ENCODE peak calls at places on chromosomes 3 and 15, in eight cellular contexts. W is adipocyte; C is neuronal stem cell; X is CD4-positive, CD25-positive, alpha-beta regulatory T cell; B is H1; F is psoas muscle; L is lung; M is PC-3. A is an unnamed sample.

GRCh38 chr15:43242616-43243015 is 21.8 kb upstream of the EPB42 start:
- DNase-seq in M (no peak), L (no peak), B (no peak), W (no peak), C (no peak), X (no peak), F (no peak), A (no peak)

GRCh38 chr3:8767667-8768363 is 1.6 kb downstream of the OXTR start:
- DNase-seq in X (no peak), W (peak; percentile 46), B (peak; percentile 78), L (no peak), M (peak; percentile 79), F (no peak), C (no peak), A (no peak)

GRCh38 chr3:52554026-52554755 is 17.8 kb downstream of the UQCC5 start:
- DNase-seq in C (no peak), W (no peak), B (no peak), L (no peak), F (no peak), X (no peak), M (no peak), A (no peak)

GRCh38 chr3:186192823-186193222 is 83.9 kb upstream of the ETV5 start:
- DNase-seq in B (no peak), M (no peak), C (no peak), F (no peak), W (no peak), L (no peak), X (no peak), A (no peak)

GRCh38 chr15:75178171-75178937 is 23.3 kb upstream of the C15orf39 start:
- DNase-seq in M (no peak), X (no peak), W (no peak), L (peak; percentile 33), C (no peak), F (peak; percentile 44), B (peak; percentile 72), A (no peak)

GRCh38 chr15:89490550-89491315 is 5.7 kb downstream of the RHCG start:
- DNase-seq in C (no peak), W (no peak), F (no peak), B (no peak), X (no peak), L (no peak), M (no peak), A (no peak)

GRCh38 chr3:114697441-114697840 is 403.6 kb downstream of the TIGIT start:
- DNase-seq in L (no peak), W (peak; percentile 12), F (no peak), M (no peak), C (no peak), X (no peak), B (no peak), A (no peak)

GRCh38 chr15:79977431-79977940 is 6.5 kb upstream of the BCL2A1 start:
- DNase-seq in F (no peak), C (no peak), W (no peak), M (no peak), L (no peak), X (no peak), B (no peak), A (no peak)

GRCh38 chr3:181704421-181705066 is 7.2 kb upstream of the SOX2 start:
- DNase-seq in B (peak; percentile 47), X (no peak), F (no peak), L (no peak), W (no peak), C (no peak), M (no peak), A (no peak)

GRCh38 chr3:170909129-170909903 is 879 bp upstream of the EIF5A2 start:
- DNase-seq in M (peak; percentile 95), C (no peak), L (no peak), W (peak; percentile 79), F (peak; percentile 16), B (no peak), X (no peak), A (no peak)

GRCh38 chr3:114565201-114565600 is 271.4 kb downstream of the TIGIT start:
- DNase-seq in C (no peak), F (peak; percentile 46), L (peak; percentile 38), B (no peak), X (no peak), M (no peak), W (no peak), A (no peak)

GRCh38 chr3:171880471-171880870 is 37.3 kb downstream of the TMEM212 start:
- DNase-seq in W (no peak), L (no peak), F (no peak), C (no peak), B (no peak), X (no peak), M (no peak), A (no peak)

GRCh38 chr3:16849795-16850194 is 35.0 kb upstream of the PLCL2 start:
- DNase-seq in L (no peak), M (no peak), W (peak; percentile 31), X (no peak), B (no peak), F (no peak), C (no peak), A (no peak)

GRCh38 chr3:33993631-33994030 is 195.2 kb downstream of the PDCD6IP start:
- DNase-seq in B (no peak), C (no peak), F (no peak), M (no peak), W (no peak), L (no peak), X (no peak), A (no peak)

GRCh38 chr3:65732060-65732933 is 306.4 kb downstream of the MAGI1 start:
- DNase-seq in L (no peak), X (no peak), W (peak; percentile 88), F (no peak), M (peak; percentile 64), C (peak; percentile 72), B (no peak), A (peak; percentile 71)

GRCh38 chr15:73914145-73914544 is 12.1 kb upstream of the LOXL1 start:
- DNase-seq in M (no peak), W (no peak), L (no peak), B (no peak), C (no peak), X (no peak), F (no peak), A (no peak)

GRCh38 chr15:27797765-27798164 is 301.4 kb downstream of the OCA2 start:
- DNase-seq in M (no peak), C (no peak), W (no peak), L (no peak), B (no peak), X (no peak), F (no peak), A (no peak)

GRCh38 chr3:123236902-123237301 is 35.2 kb downstream of the SEC22A start:
- DNase-seq in L (no peak), F (no peak), M (no peak), B (no peak), C (no peak), W (no peak), X (no peak), A (no peak)

GRCh38 chr3:179957264-179957845 is 79.4 kb downstream of the PEX5L start:
- DNase-seq in X (no peak), F (no peak), L (no peak), M (no peak), B (no peak), C (no peak), W (no peak), A (no peak)

GRCh38 chr3:8554725-8555621 is 53.4 kb downstream of the LMCD1 start:
- DNase-seq in F (peak; percentile 56), W (peak; percentile 87), M (no peak), X (no peak), B (no peak), C (peak; percentile 9), L (peak; percentile 31), A (peak; percentile 54)

GRCh38 chr3:148932976-148933375 is 58.4 kb upstream of the GYG1 start:
- DNase-seq in X (no peak), M (no peak), F (no peak), B (no peak), C (no peak), L (no peak), W (no peak), A (no peak)

GRCh38 chr3:61704807-61705206 is 143.4 kb downstream of the PTPRG start:
- DNase-seq in C (no peak), L (no peak), M (no peak), F (no peak), B (no peak), W (no peak), X (no peak), A (no peak)
- H3K4me1 ChIP-seq in C (peaks cover 8% of the 10 kb centered on the region), L (peaks cover 30% of the 10 kb centered on the region), M (no peaks in the 10 kb centered on the region), F (peaks cover 8% of the 10 kb centered on the region), B (peaks cover 54% of the 10 kb centered on the region), W (peaks cover 14% of the 10 kb centered on the region), X (no peaks in the 10 kb centered on the region), A (peaks cover 2% of the 10 kb centered on the region)

DNA sequence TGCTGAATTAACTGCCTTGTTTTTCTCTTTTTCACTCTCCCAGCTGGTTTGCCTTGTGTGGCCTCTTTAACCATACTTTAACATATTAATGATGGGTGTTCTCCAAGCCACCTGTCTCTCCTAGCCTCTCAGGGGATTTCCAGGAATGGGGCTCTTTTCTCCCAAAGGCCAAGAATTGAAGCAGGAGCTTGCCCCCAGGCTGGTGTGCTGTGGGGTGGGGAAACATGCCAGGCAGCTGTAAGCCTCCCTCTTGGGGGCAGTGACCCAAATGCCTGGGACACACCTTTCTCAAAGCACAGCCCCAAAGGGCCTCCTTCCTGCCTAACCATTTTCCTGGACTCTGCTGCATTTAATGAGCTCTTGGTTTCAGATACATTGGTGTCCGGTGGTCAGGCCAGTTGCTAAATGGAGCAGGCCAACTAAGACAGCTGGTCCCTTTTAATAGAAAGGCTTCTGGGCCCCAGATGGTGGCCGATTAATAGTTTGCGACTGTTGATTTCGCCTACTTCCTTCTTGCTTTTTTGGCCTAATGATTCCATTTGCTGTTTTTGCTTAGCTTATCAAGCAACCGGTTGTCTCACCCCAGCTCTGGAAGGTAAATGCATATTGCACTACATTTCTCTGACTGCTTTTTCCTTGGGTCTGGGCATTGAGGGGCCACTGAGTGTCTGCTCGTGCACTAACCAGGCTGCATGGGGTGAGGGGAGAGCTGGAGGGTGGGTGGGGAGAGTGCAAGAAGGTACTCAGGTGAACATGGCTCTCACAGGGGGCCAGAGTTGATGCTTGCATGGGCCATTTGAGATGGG is 5.8 kb downstream of the ALPK3 start:
- DNase-seq in L (no peak), X (no peak), F (no peak), C (no peak), M (no peak), B (no peak), W (no peak), A (no peak)
- H3K4me1 ChIP-seq in L (peaks cover 28% of the 10 kb centered on the region), X (peaks cover 7% of the 10 kb centered on the region), F (peaks cover 94% of the 10 kb centered on the region), C (peaks cover 17% of the 10 kb centered on the region), M (peaks cover 7% of the 10 kb centered on the region), B (peaks cover 9% of the 10 kb centered on the region), W (peaks cover 46% of the 10 kb centered on the region), A (peaks cover 21% of the 10 kb centered on the region)

GRCh38 chr15:51833782-51834181 is 4.3 kb downstream of the TMOD3 start:
- DNase-seq in C (no peak), M (peak; percentile 42), L (no peak), W (no peak), F (no peak), B (no peak), X (no peak), A (no peak)
- H3K4me1 ChIP-seq in C (peaks cover 2% of the 10 kb centered on the region), M (peaks cover 42% of the 10 kb centered on the region), L (peaks cover 25% of the 10 kb centered on the region), W (peaks cover 18% of the 10 kb centered on the region), F (peaks cover 46% of the 10 kb centered on the region), B (peaks cover 3% of the 10 kb centered on the region), X (peaks cover 63% of the 10 kb centered on the region), A (peaks cover 5% of the 10 kb centered on the region)

DNA sequence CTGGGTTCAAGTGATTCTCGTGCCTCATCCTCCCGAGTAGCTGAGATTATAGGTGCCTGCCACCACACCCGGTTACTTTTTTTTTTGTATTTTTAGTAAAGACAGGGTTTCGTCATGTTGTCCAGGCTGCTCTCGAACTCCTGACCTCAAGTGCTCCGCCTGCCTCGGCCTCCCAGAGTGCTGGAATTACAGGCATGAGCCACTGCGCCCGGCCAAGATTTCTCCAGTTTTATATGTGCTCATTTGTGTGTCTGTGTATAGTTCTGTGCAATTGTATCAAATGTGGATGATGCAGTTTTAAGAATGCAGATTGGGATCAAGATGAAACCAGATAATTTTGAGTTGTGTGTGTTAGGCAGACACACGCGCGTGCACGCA is 68.3 kb downstream of the SLCO3A1 start:
- DNase-seq in M (no peak), B (no peak), F (no peak), W (no peak), L (no peak), X (no peak), C (no peak), A (no peak)
- H3K4me1 ChIP-seq in M (no peaks in the 10 kb centered on the region), B (peaks cover 5% of the 10 kb centered on the region), F (peaks cover 10% of the 10 kb centered on the region), W (peaks cover 40% of the 10 kb centered on the region), L (peaks cover 62% of the 10 kb centered on the region), X (peaks cover 19% of the 10 kb centered on the region), C (peaks cover 1% of the 10 kb centered on the region), A (peaks cover 4% of the 10 kb centered on the region)

A was measured in NT2/D1.